ENCODE peak calls at places on chromosome 12, in five cellular contexts. One of them, this sample, is unnamed.

GRCh38 chr12:57151741-57152407 is 4.5 kb upstream of the LRP1-AS start:
- DNase-seq in SW 1271: no peak
- DNase-seq in A549: no peak
- DNase-seq in activated T-cell treated with anti-CD3 and anti-CD28 coated beads for 24 hours: no peak
- DNase-seq in H7: peak; percentile 76
- DNase-seq in this sample: no peak

GRCh38 chr12:2826721-2827515 is 7.9 kb downstream of the NRIP2 start:
- DNase-seq in SW 1271: no peak
- DNase-seq in A549: no peak
- DNase-seq in activated T-cell treated with anti-CD3 and anti-CD28 coated beads for 24 hours: no peak
- DNase-seq in H7: no peak
- DNase-seq in this sample: no peak

GRCh38 chr12:116926283-116927243 is 15.8 kb downstream of the FBXW8 start:
- DNase-seq in SW 1271: no peak
- DNase-seq in A549: no peak
- DNase-seq in activated T-cell treated with anti-CD3 and anti-CD28 coated beads for 24 hours: no peak
- DNase-seq in H7: no peak
- DNase-seq in this sample: no peak

GRCh38 chr12:6065131-6065871 is 59.2 kb downstream of the VWF start:
- DNase-seq in SW 1271: no peak
- DNase-seq in A549: no peak
- DNase-seq in activated T-cell treated with anti-CD3 and anti-CD28 coated beads for 24 hours: no peak
- DNase-seq in H7: peak; percentile 10
- DNase-seq in this sample: no peak

GRCh38 chr12:109150124-109150640 is 33.8 kb downstream of the ACACB start:
- DNase-seq in SW 1271: no peak
- DNase-seq in A549: no peak
- DNase-seq in activated T-cell treated with anti-CD3 and anti-CD28 coated beads for 24 hours: no peak
- DNase-seq in H7: no peak
- DNase-seq in this sample: no peak

GRCh38 chr12:44511289-44511688 is 364.8 kb downstream of the NELL2 start:
- DNase-seq in SW 1271: no peak
- DNase-seq in A549: no peak
- DNase-seq in activated T-cell treated with anti-CD3 and anti-CD28 coated beads for 24 hours: no peak
- DNase-seq in H7: no peak
- DNase-seq in this sample: no peak

GRCh38 chr12:46126050-46126727 is 135.8 kb upstream of the SCAF11 start:
- DNase-seq in SW 1271: no peak
- DNase-seq in A549: no peak
- DNase-seq in activated T-cell treated with anti-CD3 and anti-CD28 coated beads for 24 hours: no peak
- DNase-seq in H7: no peak
- DNase-seq in this sample: no peak

GRCh38 chr12:49476091-49476490 is 62.7 kb upstream of the KCNH3 start:
- DNase-seq in SW 1271: no peak
- DNase-seq in A549: no peak
- DNase-seq in activated T-cell treated with anti-CD3 and anti-CD28 coated beads for 24 hours: no peak
- DNase-seq in H7: no peak
- DNase-seq in this sample: no peak

GRCh38 chr12:65640489-65640901 is 183.8 kb upstream of the HMGA2 start:
- DNase-seq in SW 1271: no peak
- DNase-seq in A549: no peak
- DNase-seq in activated T-cell treated with anti-CD3 and anti-CD28 coated beads for 24 hours: no peak
- DNase-seq in H7: no peak
- DNase-seq in this sample: no peak

GRCh38 chr12:27751386-27752047 is 28.5 kb upstream of the KLHL42 start:
- DNase-seq in SW 1271: no peak
- DNase-seq in A549: peak; percentile 70
- DNase-seq in activated T-cell treated with anti-CD3 and anti-CD28 coated beads for 24 hours: no peak
- DNase-seq in H7: no peak
- DNase-seq in this sample: no peak

GRCh38 chr12:64895541-64895940 is 71.1 kb downstream of the TBC1D30 start:
- DNase-seq in SW 1271: no peak
- DNase-seq in A549: no peak
- DNase-seq in activated T-cell treated with anti-CD3 and anti-CD28 coated beads for 24 hours: no peak
- DNase-seq in H7: no peak
- DNase-seq in this sample: no peak

GRCh38 chr12:120961604-120962486 is 16.5 kb upstream of the HNF1A start:
- DNase-seq in SW 1271: no peak
- DNase-seq in A549: peak; percentile 66
- DNase-seq in activated T-cell treated with anti-CD3 and anti-CD28 coated beads for 24 hours: no peak
- DNase-seq in H7: peak; percentile 62
- DNase-seq in this sample: no peak

GRCh38 chr12:24226745-24227350 is 277.4 kb upstream of the SOX5 start:
- DNase-seq in SW 1271: no peak
- DNase-seq in A549: peak; percentile 22
- DNase-seq in activated T-cell treated with anti-CD3 and anti-CD28 coated beads for 24 hours: no peak
- DNase-seq in H7: no peak
- DNase-seq in this sample: no peak

GRCh38 chr12:47102845-47103666 is 23.3 kb upstream of the AMIGO2 start:
- DNase-seq in SW 1271: no peak
- DNase-seq in A549: no peak
- DNase-seq in activated T-cell treated with anti-CD3 and anti-CD28 coated beads for 24 hours: no peak
- DNase-seq in H7: no peak
- DNase-seq in this sample: no peak

GRCh38 chr12:70683976-70684375 is 46.7 kb upstream of the PTPRB start:
- DNase-seq in SW 1271: no peak
- DNase-seq in A549: no peak
- DNase-seq in activated T-cell treated with anti-CD3 and anti-CD28 coated beads for 24 hours: no peak
- DNase-seq in H7: no peak
- DNase-seq in this sample: no peak

GRCh38 chr12:50537538-50537919 is 32.7 kb downstream of the DIP2B start:
- DNase-seq in SW 1271: peak; percentile 44
- DNase-seq in A549: peak; percentile 40
- DNase-seq in activated T-cell treated with anti-CD3 and anti-CD28 coated beads for 24 hours: no peak
- DNase-seq in H7: no peak
- DNase-seq in this sample: no peak

This sample was measured in T follicular helper cell.